ENCODE peak calls at places on chromosomes 6 and 20, in ten cellular contexts. G, M, J, F, Z, X, D, B, E and V are unnamed samples.

GRCh38 chr20:59120491-59120890 is 43.1 kb upstream of the ZNF831 start:
- DNase-seq in M (no peak), D (no peak), B (no peak), Z (no peak), F (no peak), E (no peak), X (no peak), J (no peak), G (no peak), V (peak)

GRCh38 chr20:62742979-62743776 is 34.5 kb downstream of the NTSR1 start:
- DNase-seq in J (no peak), B (no peak), G (no peak), D (no peak), E (no peak), M (no peak), F (no peak), X (peak), Z (no peak), V (no peak)

GRCh38 chr6:28597217-28597835 is 71.6 kb downstream of the GPX5 start:
- DNase-seq in M (no peak), Z (peak), J (peak), F (peak), E (peak), G (peak), X (peak), D (no peak), B (no peak), V (peak)

GRCh38 chr6:118712955-118713354 is 61.6 kb upstream of the CEP85L start:
- DNase-seq in D (no peak), E (no peak), G (no peak), F (no peak), X (peak), B (no peak), Z (peak), M (no peak), J (peak), V (no peak)

GRCh38 chr6:5302220-5302946 is 41.1 kb downstream of the FARS2 start:
- DNase-seq in M (peak), Z (no peak), D (no peak), F (no peak), G (no peak), J (no peak), E (peak), B (peak), X (no peak), V (no peak)

GRCh38 chr6:24899647-24900325 is 36.0 kb downstream of the RIPOR2 start:
- DNase-seq in D (no peak), M (no peak), F (no peak), G (no peak), Z (no peak), J (no peak), X (peak), B (no peak), E (peak), V (no peak)

GRCh38 chr20:2872304-2873009 is 824 bp upstream of the PTPRA start:
- DNase-seq in Z (peak), J (peak), M (peak), X (peak), D (peak), E (peak), G (no peak), F (peak), B (peak), V (peak)

GRCh38 chr6:51953246-51953645 is 134.2 kb downstream of the PKHD1 start:
- DNase-seq in D (no peak), B (no peak), X (no peak), Z (no peak), E (no peak), F (no peak), J (no peak), M (no peak), G (no peak), V (no peak)

GRCh38 chr6:26312096-26312463 is 52.9 kb upstream of the BTN3A2 start:
- DNase-seq in D (no peak), B (no peak), Z (no peak), J (peak), F (no peak), X (peak), G (no peak), E (no peak), M (no peak), V (no peak)